ENCODE peak calls at places on chromosomes 5 and 9, in seven cellular contexts. N is IMR-90, V is cardiac fibroblast, U is right lobe of liver, R is AG04449, M is left lung, K is cardiac muscle cell. W is an unnamed sample.

GRCh38 chr9:122386316-122386872 is 15.6 kb downstream of the PTGS1 start:
- DNase-seq in N (no peak), R (no peak), M (no peak), K (no peak), V (no peak), U (peak), W (no peak)

GRCh38 chr5:108260105-108260857 is 121.6 kb downstream of the FBXL17 start:
- DNase-seq in N (peak), K (peak), R (peak), V (peak), M (no peak), U (peak), W (peak)

GRCh38 chr5:6492934-6493333 is 44.3 kb downstream of the UBE2QL1 start:
- DNase-seq in U (no peak), R (no peak), K (no peak), M (no peak), V (no peak), N (no peak), W (no peak)

GRCh38 chr5:115179959-115180709 is 10.4 kb upstream of the TRIM36 start:
- DNase-seq in K (peak), U (no peak), N (peak), R (no peak), V (peak), M (peak), W (peak)

GRCh38 chr9:109253637-109254284 is 67.1 kb downstream of the EPB41L4B start:
- DNase-seq in R (peak), N (peak), M (no peak), V (peak), K (peak), U (peak), W (peak)

GRCh38 chr5:121731377-121731776 is 120.3 kb upstream of the FTMT start:
- DNase-seq in N (no peak), V (no peak), M (no peak), R (no peak), U (no peak), K (no peak), W (no peak)

GRCh38 chr5:89827388-89827787 is 582.2 kb downstream of the CETN3 start:
- DNase-seq in K (no peak), V (no peak), U (no peak), R (no peak), M (no peak), N (no peak), W (no peak)

GRCh38 chr9:121168052-121168451 is 33.6 kb downstream of the RAB14 start:
- DNase-seq in N (no peak), K (no peak), U (no peak), R (no peak), V (no peak), M (no peak), W (no peak)

GRCh38 chr9:79431019-79431679 is 140.6 kb upstream of the TLE4 start:
- DNase-seq in N (no peak), R (no peak), V (no peak), M (no peak), K (no peak), U (no peak), W (no peak)

GRCh38 chr9:71655141-71655540 is 113.2 kb downstream of the CEMIP2 start:
- DNase-seq in N (no peak), K (no peak), V (no peak), R (no peak), M (no peak), U (no peak), W (no peak)

GRCh38 chr9:135245482-135246247 is 158.2 kb downstream of the OLFM1 start:
- DNase-seq in N (no peak), M (peak), V (no peak), R (no peak), U (no peak), K (no peak), W (no peak)

GRCh38 chr5:73299017-73299630 is 126.1 kb downstream of the TMEM174 start:
- DNase-seq in V (no peak), N (no peak), R (no peak), K (no peak), U (no peak), M (no peak), W (no peak)
- TF ChIP-seq CTCF in V (no peak), N (peak), R (no peak), K (no peak), U (peak), M (no peak), W (no peak)

GRCh38 chr5:120151825-120152224 is 312.3 kb upstream of the PRR16 start:
- DNase-seq in N (no peak), V (peak), M (no peak), K (no peak), R (no peak), U (no peak), W (no peak)
- H3K4me3 ChIP-seq in N (no peak), V (no peak), M (no peak), K (no peak), R (no peak), U (no peak), W (no peak)

DNA sequence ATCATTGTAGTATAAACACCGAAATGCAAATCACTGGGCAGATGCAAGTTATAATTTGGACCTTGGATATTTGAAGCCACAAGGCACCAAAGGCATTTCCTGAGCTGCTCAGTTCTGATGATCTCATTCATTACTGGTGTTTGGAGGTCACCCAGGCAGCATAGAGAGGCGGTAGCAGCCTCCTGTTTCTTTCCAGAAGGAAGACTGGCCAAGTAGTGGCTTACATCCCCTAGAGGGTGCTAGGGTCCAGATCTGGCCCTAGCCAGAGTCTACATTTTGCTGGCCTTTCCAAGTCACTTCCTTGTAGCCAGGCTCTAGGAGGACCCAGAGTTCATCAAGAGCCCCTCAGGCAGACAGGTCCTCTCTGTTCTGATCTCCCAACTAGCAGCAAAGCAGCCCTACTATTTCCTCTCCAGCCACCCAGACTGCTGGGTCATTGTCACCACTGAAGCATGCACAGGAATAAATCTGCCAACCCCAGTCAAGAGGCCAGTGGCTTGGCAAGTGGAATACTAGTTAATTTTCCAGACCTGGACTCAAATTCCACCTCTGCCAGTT is 33.4 kb upstream of the TTC1 start:
- DNase-seq in V (peak), K (peak), R (peak), M (no peak), N (peak), U (no peak), W (peak)
- TF ChIP-seq CTCF in V (peak), K (peak), R (peak), M (no peak), N (peak), U (no peak), W (peak)

GRCh38 chr5:132258102-132259060 is 885 bp downstream of the PDLIM4 start:
- DNase-seq in V (peak), R (no peak), K (peak), U (peak), M (no peak), N (peak), W (peak)
- H3K4me3 ChIP-seq in V (peak), R (peak), K (peak), U (no peak), M (peak), N (peak), W (peak)

GRCh38 chr9:98399950-98400683 is 144.7 kb upstream of the TBC1D2 start:
- DNase-seq in M (no peak), U (no peak), K (no peak), R (no peak), V (no peak), N (no peak), W (no peak)
- TF ChIP-seq CTCF in M (no peak), U (no peak), K (no peak), R (no peak), V (peak), N (no peak), W (peak)

GRCh38 chr9:81584099-81584498 is 105.2 kb downstream of the TLE1 start:
- DNase-seq in K (no peak), M (no peak), R (no peak), N (no peak), U (no peak), V (no peak), W (no peak)
- H3K4me3 ChIP-seq in K (no peak), M (no peak), R (no peak), N (no peak), U (no peak), V (no peak), W (no peak)